ENCODE peak calls at places on chromosome 16, in five cellular contexts. O is NCI-H146; S is activated CD4-positive, CD25-positive, alpha-beta regulatory T cell; P is ELR; Q is sigmoid colon. L is an unnamed sample.

GRCh38 chr16:68744744-68745280 is 7.7 kb downstream of the CDH1 start:
- DNase-seq in O (peak), S (no peak), P (no peak), Q (no peak), L (peak)

GRCh38 chr16:68093816-68094613 is 8.8 kb downstream of the NFATC3 start:
- DNase-seq in O (no peak), S (no peak), P (peak), Q (no peak), L (no peak)

GRCh38 chr16:875182-876040 is 74.9 kb upstream of the GNG13 start:
- DNase-seq in O (no peak), S (no peak), P (no peak), Q (peak), L (no peak)

GRCh38 chr16:68496689-68497088 is 42.4 kb upstream of the ZFP90 start:
- DNase-seq in O (no peak), S (no peak), P (no peak), Q (no peak), L (peak)

GRCh38 chr16:57685633-57686032 is 9.0 kb upstream of the DRC7 start:
- DNase-seq in O (no peak), S (no peak), P (no peak), Q (peak), L (no peak)

GRCh38 chr16:68993421-68993820 is 112.0 kb upstream of the HAS3 start:
- DNase-seq in O (no peak), S (no peak), P (no peak), Q (no peak), L (no peak)

GRCh38 chr16:84618428-84619102 is 687 bp upstream of the COTL1 start:
- DNase-seq in O (peak), S (no peak), P (peak), Q (no peak), L (no peak)

GRCh38 chr16:10623059-10623458 is 42.7 kb upstream of the EMP2 start:
- DNase-seq in O (no peak), S (no peak), P (no peak), Q (no peak), L (no peak)

GRCh38 chr16:64705443-64705842 is 416.4 kb downstream of the CDH11 start:
- DNase-seq in O (no peak), S (no peak), P (no peak), Q (no peak), L (no peak)

GRCh38 chr16:86387461-86388440 is 122.6 kb upstream of the FOXF1 start:
- DNase-seq in O (no peak), S (no peak), P (peak), Q (no peak), L (no peak)

GRCh38 chr16:11871193-11871592 is 19.9 kb upstream of the RSL1D1 start:
- DNase-seq in O (no peak), S (no peak), P (peak), Q (no peak), L (no peak)

GRCh38 chr16:86611517-86611840 is 33.1 kb downstream of the FOXL1 start:
- DNase-seq in O (no peak), S (no peak), P (no peak), Q (no peak), L (no peak)

GRCh38 chr16:50836121-50836541 is 94.2 kb downstream of the CYLD start:
- DNase-seq in O (no peak), S (no peak), P (no peak), Q (no peak), L (no peak)

L was measured in NCI-H1417.